ENCODE peak calls at places on chromosome 2, in ten cellular contexts. One of them, this sample, is unnamed.

GRCh38 chr2:54845514-54845913 is 122.1 kb downstream of the EML6 start:
- DNase-seq in CD8-positive, alpha-beta T cell: no peak
- DNase-seq in heart right ventricle: no peak
- DNase-seq in psoas muscle: no peak
- DNase-seq in mammary epithelial cell: no peak
- DNase-seq in dorsolateral prefrontal cortex: no peak
- DNase-seq in uterus: no peak
- DNase-seq in cardiac muscle cell: no peak
- DNase-seq in aorta: no peak
- DNase-seq in CD8-positive, alpha-beta memory T cell: no peak
- DNase-seq in this sample: no peak

GRCh38 chr2:138244400-138245001 is 257.1 kb upstream of the SPOPL start:
- DNase-seq in aorta: peak
- DNase-seq in psoas muscle: no peak
- DNase-seq in uterus: no peak
- DNase-seq in dorsolateral prefrontal cortex: no peak
- DNase-seq in CD8-positive, alpha-beta T cell: no peak
- DNase-seq in mammary epithelial cell: peak
- DNase-seq in CD8-positive, alpha-beta memory T cell: no peak
- DNase-seq in heart right ventricle: no peak
- DNase-seq in cardiac muscle cell: no peak
- DNase-seq in this sample: no peak

GRCh38 chr2:145591109-145591809 is 1071.3 kb upstream of the ZEB2 start:
- DNase-seq in psoas muscle: no peak
- DNase-seq in heart right ventricle: no peak
- DNase-seq in CD8-positive, alpha-beta memory T cell: no peak
- DNase-seq in dorsolateral prefrontal cortex: no peak
- DNase-seq in uterus: no peak
- DNase-seq in mammary epithelial cell: peak
- DNase-seq in CD8-positive, alpha-beta T cell: no peak
- DNase-seq in aorta: no peak
- DNase-seq in cardiac muscle cell: no peak
- DNase-seq in this sample: no peak

GRCh38 chr2:106638043-106638442 is 150.9 kb downstream of the CD8B2 start:
- DNase-seq in CD8-positive, alpha-beta T cell: no peak
- DNase-seq in uterus: no peak
- DNase-seq in heart right ventricle: no peak
- DNase-seq in mammary epithelial cell: no peak
- DNase-seq in aorta: no peak
- DNase-seq in cardiac muscle cell: peak
- DNase-seq in CD8-positive, alpha-beta memory T cell: no peak
- DNase-seq in dorsolateral prefrontal cortex: no peak
- DNase-seq in psoas muscle: no peak
- DNase-seq in this sample: no peak

GRCh38 chr2:101770672-101771071 is 73.2 kb downstream of the MAP4K4 start:
- DNase-seq in CD8-positive, alpha-beta T cell: no peak
- DNase-seq in cardiac muscle cell: peak
- DNase-seq in heart right ventricle: no peak
- DNase-seq in dorsolateral prefrontal cortex: no peak
- DNase-seq in uterus: no peak
- DNase-seq in aorta: no peak
- DNase-seq in CD8-positive, alpha-beta memory T cell: no peak
- DNase-seq in psoas muscle: no peak
- DNase-seq in mammary epithelial cell: peak
- DNase-seq in this sample: peak

GRCh38 chr2:101616411-101616810 is 81.1 kb upstream of the MAP4K4 start:
- DNase-seq in dorsolateral prefrontal cortex: peak
- DNase-seq in mammary epithelial cell: peak
- DNase-seq in heart right ventricle: peak
- DNase-seq in CD8-positive, alpha-beta memory T cell: no peak
- DNase-seq in psoas muscle: no peak
- DNase-seq in CD8-positive, alpha-beta T cell: no peak
- DNase-seq in cardiac muscle cell: peak
- DNase-seq in aorta: no peak
- DNase-seq in uterus: no peak
- DNase-seq in this sample: peak

GRCh38 chr2:9138507-9139085 is 68.0 kb upstream of the ASAP2 start:
- DNase-seq in heart right ventricle: no peak
- DNase-seq in dorsolateral prefrontal cortex: no peak
- DNase-seq in psoas muscle: no peak
- DNase-seq in uterus: no peak
- DNase-seq in CD8-positive, alpha-beta memory T cell: no peak
- DNase-seq in aorta: no peak
- DNase-seq in mammary epithelial cell: no peak
- DNase-seq in cardiac muscle cell: no peak
- DNase-seq in CD8-positive, alpha-beta T cell: no peak
- DNase-seq in this sample: no peak

GRCh38 chr2:1707771-1708351 is 36.5 kb downstream of the PXDN start:
- DNase-seq in mammary epithelial cell: peak
- DNase-seq in CD8-positive, alpha-beta memory T cell: no peak
- DNase-seq in uterus: peak
- DNase-seq in aorta: peak
- DNase-seq in CD8-positive, alpha-beta T cell: no peak
- DNase-seq in dorsolateral prefrontal cortex: peak
- DNase-seq in heart right ventricle: peak
- DNase-seq in psoas muscle: peak
- DNase-seq in cardiac muscle cell: peak
- DNase-seq in this sample: no peak

GRCh38 chr2:214545881-214546280 is 135.0 kb downstream of the VWC2L start:
- DNase-seq in dorsolateral prefrontal cortex: no peak
- DNase-seq in aorta: no peak
- DNase-seq in CD8-positive, alpha-beta memory T cell: no peak
- DNase-seq in psoas muscle: no peak
- DNase-seq in cardiac muscle cell: no peak
- DNase-seq in CD8-positive, alpha-beta T cell: no peak
- DNase-seq in mammary epithelial cell: peak
- DNase-seq in uterus: no peak
- DNase-seq in heart right ventricle: no peak
- DNase-seq in this sample: no peak

GRCh38 chr2:85523906-85524566 is 14.9 kb upstream of the MAT2A start:
- DNase-seq in CD8-positive, alpha-beta T cell: no peak
- DNase-seq in psoas muscle: no peak
- DNase-seq in CD8-positive, alpha-beta memory T cell: no peak
- DNase-seq in cardiac muscle cell: peak
- DNase-seq in uterus: no peak
- DNase-seq in aorta: no peak
- DNase-seq in mammary epithelial cell: no peak
- DNase-seq in heart right ventricle: no peak
- DNase-seq in dorsolateral prefrontal cortex: peak
- DNase-seq in this sample: no peak

GRCh38 chr2:121830809-121831208 is 75.4 kb downstream of the TSN start:
- DNase-seq in CD8-positive, alpha-beta T cell: no peak
- DNase-seq in uterus: no peak
- DNase-seq in CD8-positive, alpha-beta memory T cell: no peak
- DNase-seq in psoas muscle: no peak
- DNase-seq in mammary epithelial cell: no peak
- DNase-seq in heart right ventricle: no peak
- DNase-seq in dorsolateral prefrontal cortex: no peak
- DNase-seq in cardiac muscle cell: no peak
- DNase-seq in aorta: no peak
- DNase-seq in this sample: no peak

GRCh38 chr2:233261819-233262555 is 10.5 kb downstream of the ATG16L1 start:
- DNase-seq in CD8-positive, alpha-beta memory T cell: no peak
- DNase-seq in heart right ventricle: no peak
- DNase-seq in uterus: no peak
- DNase-seq in CD8-positive, alpha-beta T cell: no peak
- DNase-seq in aorta: no peak
- DNase-seq in cardiac muscle cell: no peak
- DNase-seq in mammary epithelial cell: no peak
- DNase-seq in dorsolateral prefrontal cortex: no peak
- DNase-seq in psoas muscle: no peak
- DNase-seq in this sample: no peak

GRCh38 chr2:119707117-119708087 is 28.4 kb downstream of the TMEM177 start:
- DNase-seq in cardiac muscle cell: no peak
- DNase-seq in dorsolateral prefrontal cortex: no peak
- DNase-seq in psoas muscle: no peak
- DNase-seq in CD8-positive, alpha-beta memory T cell: no peak
- DNase-seq in uterus: no peak
- DNase-seq in heart right ventricle: no peak
- DNase-seq in aorta: no peak
- DNase-seq in CD8-positive, alpha-beta T cell: no peak
- DNase-seq in mammary epithelial cell: no peak
- DNase-seq in this sample: no peak

GRCh38 chr2:196601430-196602306 is 37.8 kb upstream of the CCDC150 start:
- DNase-seq in uterus: peak
- DNase-seq in mammary epithelial cell: peak
- DNase-seq in aorta: peak
- DNase-seq in dorsolateral prefrontal cortex: no peak
- DNase-seq in psoas muscle: peak
- DNase-seq in heart right ventricle: peak
- DNase-seq in cardiac muscle cell: peak
- DNase-seq in CD8-positive, alpha-beta T cell: no peak
- DNase-seq in CD8-positive, alpha-beta memory T cell: no peak
- DNase-seq in this sample: no peak

GRCh38 chr2:164979113-164979512 is 23.8 kb upstream of the SLC38A11 start:
- DNase-seq in CD8-positive, alpha-beta T cell: no peak
- DNase-seq in heart right ventricle: no peak
- DNase-seq in CD8-positive, alpha-beta memory T cell: no peak
- DNase-seq in uterus: no peak
- DNase-seq in aorta: no peak
- DNase-seq in mammary epithelial cell: no peak
- DNase-seq in dorsolateral prefrontal cortex: no peak
- DNase-seq in cardiac muscle cell: no peak
- DNase-seq in psoas muscle: no peak
- DNase-seq in this sample: no peak

GRCh38 chr2:164976301-164976700 is 21.0 kb upstream of the SLC38A11 start:
- DNase-seq in uterus: no peak
- DNase-seq in CD8-positive, alpha-beta T cell: no peak
- DNase-seq in aorta: no peak
- DNase-seq in CD8-positive, alpha-beta memory T cell: no peak
- DNase-seq in mammary epithelial cell: no peak
- DNase-seq in cardiac muscle cell: no peak
- DNase-seq in psoas muscle: no peak
- DNase-seq in dorsolateral prefrontal cortex: no peak
- DNase-seq in heart right ventricle: no peak
- DNase-seq in this sample: no peak

GRCh38 chr2:164975885-164976284 is 20.6 kb upstream of the SLC38A11 start:
- DNase-seq in aorta: no peak
- DNase-seq in psoas muscle: no peak
- DNase-seq in uterus: no peak
- DNase-seq in dorsolateral prefrontal cortex: no peak
- DNase-seq in cardiac muscle cell: no peak
- DNase-seq in heart right ventricle: no peak
- DNase-seq in CD8-positive, alpha-beta memory T cell: no peak
- DNase-seq in mammary epithelial cell: no peak
- DNase-seq in CD8-positive, alpha-beta T cell: no peak
- DNase-seq in this sample: no peak

GRCh38 chr2:164984428-164984827 is 29.1 kb upstream of the SLC38A11 start:
- DNase-seq in aorta: no peak
- DNase-seq in heart right ventricle: no peak
- DNase-seq in CD8-positive, alpha-beta T cell: no peak
- DNase-seq in dorsolateral prefrontal cortex: no peak
- DNase-seq in psoas muscle: no peak
- DNase-seq in uterus: no peak
- DNase-seq in mammary epithelial cell: no peak
- DNase-seq in CD8-positive, alpha-beta memory T cell: no peak
- DNase-seq in cardiac muscle cell: no peak
- DNase-seq in this sample: no peak

GRCh38 chr2:164981217-164981990 is 26.1 kb upstream of the SLC38A11 start:
- DNase-seq in CD8-positive, alpha-beta T cell: no peak
- DNase-seq in CD8-positive, alpha-beta memory T cell: no peak
- DNase-seq in uterus: no peak
- DNase-seq in dorsolateral prefrontal cortex: no peak
- DNase-seq in mammary epithelial cell: peak
- DNase-seq in psoas muscle: no peak
- DNase-seq in cardiac muscle cell: no peak
- DNase-seq in heart right ventricle: no peak
- DNase-seq in aorta: no peak
- DNase-seq in this sample: no peak
- H3K4me3 ChIP-seq in CD8-positive, alpha-beta T cell: no peak
- H3K4me3 ChIP-seq in CD8-positive, alpha-beta memory T cell: no peak
- H3K4me3 ChIP-seq in uterus: no peak
- H3K4me3 ChIP-seq in dorsolateral prefrontal cortex: no peak
- H3K4me3 ChIP-seq in mammary epithelial cell: no peak
- H3K4me3 ChIP-seq in psoas muscle: no peak
- H3K4me3 ChIP-seq in cardiac muscle cell: no peak
- H3K4me3 ChIP-seq in heart right ventricle: no peak
- H3K4me3 ChIP-seq in aorta: no peak
- H3K4me3 ChIP-seq in this sample: no peak

DNA sequence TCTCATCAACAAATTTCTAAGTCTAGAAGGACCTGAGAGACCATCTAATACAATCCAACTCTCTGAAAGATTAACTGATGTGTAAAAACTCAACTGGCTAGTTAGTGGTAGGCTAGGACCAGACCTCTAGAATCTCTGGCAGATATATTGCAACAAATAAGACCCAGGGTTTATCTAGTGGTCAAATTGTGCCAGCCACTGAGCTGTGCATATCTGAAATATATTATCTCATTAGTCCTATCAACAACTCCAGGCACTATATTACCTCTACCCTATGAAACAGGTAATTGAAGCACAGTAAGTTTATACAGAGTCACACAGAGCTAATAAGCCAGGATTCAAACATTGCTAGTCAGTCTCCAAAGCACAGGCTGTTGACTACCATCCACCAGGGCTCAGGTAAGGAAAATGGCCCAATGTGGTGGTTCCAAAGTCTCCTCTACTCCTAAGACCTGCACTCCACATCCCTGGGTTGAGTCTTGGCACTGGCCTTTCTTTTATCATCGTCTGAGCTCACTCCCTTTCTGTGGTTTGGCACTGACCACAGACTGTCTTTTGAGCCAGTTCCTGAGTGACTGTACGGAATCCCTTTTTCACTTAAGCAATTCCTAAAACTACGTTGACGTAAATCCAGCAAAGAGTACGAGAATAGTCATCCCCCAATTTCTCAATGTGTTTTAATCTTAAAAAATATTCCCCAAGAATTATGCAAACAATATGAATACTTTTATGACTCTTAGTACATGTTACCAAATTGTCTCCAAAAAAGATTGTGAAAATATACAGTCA is 11.9 kb upstream of the PID1 start:
- DNase-seq in uterus: peak
- DNase-seq in heart right ventricle: no peak
- DNase-seq in dorsolateral prefrontal cortex: no peak
- DNase-seq in cardiac muscle cell: peak
- DNase-seq in aorta: peak
- DNase-seq in mammary epithelial cell: peak
- DNase-seq in CD8-positive, alpha-beta T cell: no peak
- DNase-seq in CD8-positive, alpha-beta memory T cell: no peak
- DNase-seq in psoas muscle: peak
- DNase-seq in this sample: peak
- H3K27ac ChIP-seq in uterus: peak
- H3K27ac ChIP-seq in heart right ventricle: no peak
- H3K27ac ChIP-seq in dorsolateral prefrontal cortex: no peak
- H3K27ac ChIP-seq in cardiac muscle cell: no peak
- H3K27ac ChIP-seq in aorta: no peak
- H3K27ac ChIP-seq in mammary epithelial cell: no peak
- H3K27ac ChIP-seq in CD8-positive, alpha-beta T cell: no peak
- H3K27ac ChIP-seq in CD8-positive, alpha-beta memory T cell: no peak
- H3K27ac ChIP-seq in psoas muscle: no peak
- H3K27ac ChIP-seq in this sample: no peak

GRCh38 chr2:220930542-220931076 is 641.5 kb downstream of the EPHA4 start:
- DNase-seq in mammary epithelial cell: no peak
- DNase-seq in dorsolateral prefrontal cortex: no peak
- DNase-seq in psoas muscle: no peak
- DNase-seq in CD8-positive, alpha-beta T cell: no peak
- DNase-seq in CD8-positive, alpha-beta memory T cell: no peak
- DNase-seq in aorta: no peak
- DNase-seq in uterus: no peak
- DNase-seq in heart right ventricle: no peak
- DNase-seq in cardiac muscle cell: no peak
- DNase-seq in this sample: no peak
- H3K4me3 ChIP-seq in mammary epithelial cell: no peak
- H3K4me3 ChIP-seq in dorsolateral prefrontal cortex: no peak
- H3K4me3 ChIP-seq in psoas muscle: no peak
- H3K4me3 ChIP-seq in CD8-positive, alpha-beta T cell: no peak
- H3K4me3 ChIP-seq in CD8-positive, alpha-beta memory T cell: no peak
- H3K4me3 ChIP-seq in aorta: no peak
- H3K4me3 ChIP-seq in uterus: no peak
- H3K4me3 ChIP-seq in heart right ventricle: no peak
- H3K4me3 ChIP-seq in cardiac muscle cell: no peak
- H3K4me3 ChIP-seq in this sample: no peak

GRCh38 chr2:230877131-230877736 is 12.5 kb downstream of the ITM2C start:
- DNase-seq in heart right ventricle: no peak
- DNase-seq in CD8-positive, alpha-beta T cell: no peak
- DNase-seq in aorta: peak
- DNase-seq in psoas muscle: no peak
- DNase-seq in dorsolateral prefrontal cortex: no peak
- DNase-seq in cardiac muscle cell: no peak
- DNase-seq in uterus: no peak
- DNase-seq in mammary epithelial cell: no peak
- DNase-seq in CD8-positive, alpha-beta memory T cell: no peak
- DNase-seq in this sample: no peak
- H3K27ac ChIP-seq in heart right ventricle: no peak
- H3K27ac ChIP-seq in CD8-positive, alpha-beta T cell: peak
- H3K27ac ChIP-seq in aorta: no peak
- H3K27ac ChIP-seq in psoas muscle: no peak
- H3K27ac ChIP-seq in dorsolateral prefrontal cortex: peak
- H3K27ac ChIP-seq in cardiac muscle cell: no peak
- H3K27ac ChIP-seq in uterus: no peak
- H3K27ac ChIP-seq in mammary epithelial cell: no peak
- H3K27ac ChIP-seq in CD8-positive, alpha-beta memory T cell: no peak
- H3K27ac ChIP-seq in this sample: no peak